ENCODE peak calls at places on chromosomes 4 and X, in six cellular contexts. Q is Peyer's patch, J is K562, X is WERI-Rb-1, N is hepatocyte, R is psoas muscle. S is an unnamed sample.

GRCh38 chr4:98687876-98688275 is 29.5 kb upstream of the TSPAN5 start:
- DNase-seq in N (no peak), R (no peak), Q (no peak), J (no peak), X (no peak), S (no peak)

GRCh38 chrX:102765217-102765616 is 44.7 kb downstream of the GPRASP3 start:
- DNase-seq in J (no peak), Q (no peak), R (no peak), N (no peak), X (no peak), S (no peak)

GRCh38 chr4:69322055-69322454 is 41.8 kb downstream of the UGT2B28 start:
- DNase-seq in N (no peak), X (no peak), R (no peak), J (no peak), Q (no peak), S (no peak)

GRCh38 chrX:149392896-149393295 is 112.2 kb downstream of the IDS start:
- DNase-seq in X (no peak), Q (no peak), R (no peak), N (no peak), J (no peak), S (no peak)

GRCh38 chrX:44903107-44903506 is 30.1 kb downstream of the KDM6A start:
- DNase-seq in Q (no peak), J (peak; percentile 18), X (no peak), R (no peak), N (no peak), S (peak; percentile 61)

GRCh38 chrX:47571896-47572295 is 10.3 kb upstream of the TIMP1 start:
- DNase-seq in Q (no peak), N (no peak), R (no peak), X (no peak), J (no peak), S (no peak)

GRCh38 chr4:170008376-170008775 is 17.8 kb downstream of the MFAP3L start:
- DNase-seq in R (no peak), N (no peak), Q (no peak), J (no peak), X (no peak), S (no peak)

GRCh38 chr4:155967098-155967497 is 13.4 kb upstream of the CTSO start:
- DNase-seq in N (no peak), J (no peak), R (no peak), X (no peak), Q (no peak), S (no peak)

GRCh38 chrX:151680805-151681204 is 14.5 kb upstream of the PRRG3 start:
- DNase-seq in J (peak; percentile 70), Q (peak; percentile 29), N (peak; percentile 65), R (no peak), X (peak; percentile 87), S (no peak)

GRCh38 chr4:188976644-188977115 is 837.4 kb downstream of the TRIML1 start:
- DNase-seq in R (no peak), J (no peak), X (no peak), Q (no peak), N (peak; percentile 57), S (peak; percentile 76)

GRCh38 chr4:27149541-27150212 is 289.0 kb downstream of the STIM2 start:
- DNase-seq in Q (no peak), R (no peak), X (no peak), J (no peak), N (no peak), S (no peak)

GRCh38 chrX:55187281-55187680 is 32.9 kb upstream of the PAGE5 start:
- DNase-seq in J (no peak), N (no peak), Q (no peak), R (no peak), X (no peak), S (no peak)
- H3K9me3 ChIP-seq in J (no peaks in the 10 kb centered on the region), N (no peaks in the 10 kb centered on the region), Q (no peaks in the 10 kb centered on the region), R (no peaks in the 10 kb centered on the region), X (no peaks in the 10 kb centered on the region), S (no peaks in the 10 kb centered on the region)

GRCh38 chrX:133402830-133403625 is 12.3 kb downstream of the GPC4 start:
- DNase-seq in N (no peak), X (no peak), J (no peak), Q (no peak), R (no peak), S (no peak)
- H3K27ac ChIP-seq in N (no peak overlapping the region), X (no peak overlapping the region), J (no peak overlapping the region), Q (no peak overlapping the region), R (no peak overlapping the region), S (no peak overlapping the region)

DNA sequence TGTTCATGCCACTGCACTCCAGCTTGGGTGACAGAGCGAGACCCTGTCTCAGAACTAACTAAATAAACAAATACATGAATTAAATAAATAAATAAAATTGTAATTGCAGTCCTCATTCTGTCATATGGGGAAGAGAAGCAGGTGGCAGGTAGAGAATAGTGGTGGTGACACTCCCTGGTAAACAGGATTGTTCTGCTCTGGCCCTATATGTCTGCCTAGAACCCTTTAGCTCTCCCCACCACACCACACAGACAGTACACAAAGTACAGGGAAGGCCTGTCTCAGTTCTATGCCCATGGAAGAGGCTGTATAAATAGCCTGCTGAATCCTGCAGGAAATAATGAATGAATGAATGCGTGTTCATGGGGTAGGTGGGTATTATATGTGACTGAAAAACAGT is 117.7 kb downstream of the CEP135 start:
- DNase-seq in R (no peak), J (no peak), N (no peak), X (no peak), Q (no peak), S (no peak)
- H3K9me3 ChIP-seq in R (no peaks in the 10 kb centered on the region), J (no peaks in the 10 kb centered on the region), N (no peaks in the 10 kb centered on the region), X (no peaks in the 10 kb centered on the region), Q (no peaks in the 10 kb centered on the region), S (no peaks in the 10 kb centered on the region)

DNA sequence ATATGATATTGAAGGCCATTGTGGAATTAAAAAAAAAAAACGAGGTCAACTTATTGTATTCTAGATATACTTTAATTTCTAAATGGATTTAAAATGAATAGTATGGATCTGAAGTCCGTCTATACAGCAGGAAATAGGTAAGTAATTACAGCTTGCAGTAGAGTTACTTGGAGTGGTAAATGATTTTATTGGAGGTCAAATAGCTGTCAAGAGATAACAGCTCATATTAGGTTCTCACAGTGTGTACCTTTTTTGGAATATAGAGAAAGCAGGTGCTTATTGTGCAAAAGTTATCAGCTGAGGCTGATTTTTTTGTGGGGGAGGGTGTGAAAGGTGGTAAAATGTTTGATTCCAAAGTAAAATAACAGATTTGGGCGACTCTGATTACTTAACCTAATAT is 17.7 kb downstream of the UPRT start:
- DNase-seq in Q (no peak), N (no peak), J (no peak), X (no peak), R (no peak), S (no peak)
- H3K27ac ChIP-seq in Q (no peak overlapping the region), N (no peak overlapping the region), J (no peak overlapping the region), X (no peak overlapping the region), R (no peak overlapping the region), S (no peak overlapping the region)

DNA sequence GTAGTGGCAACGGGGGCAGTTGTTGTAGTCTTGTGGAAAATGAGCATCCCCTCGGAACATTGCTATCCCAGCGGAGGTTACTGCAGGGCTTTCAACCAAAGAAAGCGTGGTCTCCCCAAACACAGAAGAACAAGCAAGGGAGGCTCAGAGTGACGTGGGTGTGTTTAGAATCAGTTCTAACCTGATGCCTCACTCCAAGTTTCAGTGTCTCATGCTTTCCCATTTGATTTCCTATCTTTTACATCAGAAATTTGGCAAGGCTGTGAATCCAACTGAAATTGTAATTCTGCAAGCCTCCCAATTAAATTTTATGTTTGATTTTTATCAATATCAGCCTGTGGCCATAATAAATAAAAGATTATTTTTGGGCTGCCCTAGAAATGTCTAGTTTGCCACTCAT is 156.1 kb upstream of the LNX1 start:
- DNase-seq in J (no peak), R (no peak), N (no peak), X (no peak), Q (no peak), S (no peak)
- H3K9me3 ChIP-seq in J (no peaks in the 10 kb centered on the region), R (no peaks in the 10 kb centered on the region), N (no peaks in the 10 kb centered on the region), X (no peaks in the 10 kb centered on the region), Q (no peaks in the 10 kb centered on the region), S (no peaks in the 10 kb centered on the region)

GRCh38 chr4:40321671-40322131 is 13.4 kb upstream of the CHRNA9 start:
- DNase-seq in N (no peak), R (no peak), J (no peak), X (no peak), Q (no peak), S (no peak)
- H3K27ac ChIP-seq in N (peak overlapping the region; percentile 54), R (no peak overlapping the region), J (no peak overlapping the region), X (no peak overlapping the region), Q (no peak overlapping the region), S (no peak overlapping the region)

S was measured in SJSA1.